ENCODE peak calls at places on chromosomes 13 and 19, in nine cellular contexts. T, X, K, V, C, O, Q, S and F are unnamed samples.

GRCh38 chr13:109761695-109762094 is 24.7 kb downstream of the IRS2 start:
- DNase-seq in O (peak; percentile 82), X (no peak), C (no peak), Q (no peak), V (no peak), S (no peak), K (no peak), T (no peak), F (no peak)

GRCh38 chr13:77779461-77780272 is 82.2 kb downstream of the SLAIN1 start:
- DNase-seq in C (no peak), X (no peak), Q (peak; percentile 45), K (no peak), O (peak; percentile 4), S (peak; percentile 66), V (peak; percentile 15), T (peak; percentile 62), F (peak; percentile 71)

GRCh38 chr19:45848922-45849321 is 14.0 kb downstream of the SYMPK start:
- DNase-seq in C (no peak), T (no peak), K (no peak), V (no peak), S (no peak), O (no peak), X (no peak), Q (no peak), F (no peak)

GRCh38 chr19:3440082-3440481 is 40.2 kb downstream of the SMIM24 start:
- DNase-seq in O (no peak), C (peak; percentile 15), S (no peak), X (peak; percentile 82), T (peak; percentile 2), Q (peak; percentile 82), K (no peak), V (peak; percentile 71), F (no peak)

GRCh38 chr13:61774903-61775302 is 359.3 kb upstream of the PCDH20 start:
- DNase-seq in T (no peak), C (no peak), O (no peak), Q (no peak), V (no peak), K (no peak), X (no peak), S (no peak), F (no peak)

GRCh38 chr19:54094601-54095000 is 6.0 kb downstream of the OSCAR start:
- DNase-seq in K (no peak), S (no peak), C (no peak), X (no peak), V (no peak), Q (no peak), O (no peak), T (no peak), F (no peak)

GRCh38 chr13:21014666-21015170 is 46.7 kb downstream of the LATS2 start:
- DNase-seq in X (peak; percentile 92), O (no peak), C (no peak), T (no peak), S (no peak), V (no peak), Q (no peak), K (no peak), F (no peak)

GRCh38 chr13:34300559-34300958 is 482.6 kb downstream of the RFC3 start:
- DNase-seq in C (no peak), X (no peak), K (no peak), T (no peak), S (no peak), V (no peak), O (no peak), Q (no peak), F (no peak)

GRCh38 chr19:38224014-38224862 is at the start of gene DPF1:
- DNase-seq in C (peak; percentile 33), K (no peak), S (peak; percentile 85), X (no peak), O (peak; percentile 54), T (peak; percentile 29), Q (peak; percentile 97), V (peak; percentile 73), F (peak; percentile 74)

GRCh38 chr13:75766636-75767035 is 130.5 kb downstream of the LMO7 start:
- DNase-seq in V (no peak), T (no peak), Q (no peak), K (no peak), S (no peak), C (no peak), O (no peak), X (no peak), F (no peak)

GRCh38 chr13:28349901-28350654 is 144.8 kb downstream of the FLT1 start:
- DNase-seq in Q (no peak), K (no peak), X (no peak), S (no peak), V (no peak), O (no peak), C (no peak), T (no peak), F (no peak)

GRCh38 chr19:51573331-51573730 is 2.2 kb downstream of the ZNF175 start:
- DNase-seq in X (no peak), C (no peak), K (no peak), Q (no peak), S (no peak), V (no peak), T (no peak), O (no peak), F (no peak)

GRCh38 chr13:79621449-79621848 is 140.5 kb downstream of the NDFIP2 start:
- DNase-seq in K (no peak), O (no peak), C (no peak), Q (no peak), S (no peak), X (no peak), V (no peak), T (no peak), F (no peak)

GRCh38 chr13:86906458-86906857 is 764.7 kb upstream of the SLITRK5 start:
- DNase-seq in K (no peak), O (no peak), Q (no peak), C (no peak), T (no peak), S (no peak), X (no peak), V (no peak), F (no peak)

GRCh38 chr19:4896372-4896771 is 6.3 kb downstream of the ARRDC5 start:
- DNase-seq in C (no peak), S (no peak), Q (no peak), V (no peak), K (no peak), O (no peak), T (no peak), X (peak; percentile 77), F (no peak)

GRCh38 chr19:33508009-33508408 is 13.6 kb downstream of the PEPD start:
- DNase-seq in C (no peak), V (no peak), X (no peak), Q (no peak), O (no peak), K (no peak), S (no peak), T (no peak), F (no peak)

GRCh38 chr19:35123573-35123972 is 8.0 kb downstream of the FXYD3 start:
- DNase-seq in S (no peak), V (no peak), T (peak; percentile 39), Q (no peak), K (no peak), C (no peak), O (no peak), X (peak; percentile 88), F (no peak)

GRCh38 chr19:1923319-1923718 is 17.7 kb upstream of the CSNK1G2 start:
- DNase-seq in O (no peak), T (no peak), C (no peak), V (no peak), S (no peak), Q (peak; percentile 66), K (no peak), X (no peak), F (no peak)

GRCh38 chr19:35044317-35045117 is 3.0 kb downstream of the HPN start:
- DNase-seq in X (peak; percentile 82), S (peak; percentile 53), O (no peak), Q (peak; percentile 79), V (peak; percentile 75), K (no peak), T (peak; percentile 54), C (no peak), F (peak; percentile 21)

GRCh38 chr19:48826606-48827020 is 9.7 kb downstream of the HSD17B14 start:
- DNase-seq in T (no peak), X (no peak), S (no peak), V (no peak), Q (no peak), C (no peak), O (no peak), K (no peak), F (no peak)

GRCh38 chr13:43058318-43058674 is 34.9 kb downstream of the DNAJC15 start:
- DNase-seq in V (peak; percentile 42), T (no peak), Q (no peak), S (peak; percentile 96), K (no peak), C (no peak), X (no peak), O (peak; percentile 83), F (peak; percentile 94)

GRCh38 chr13:110285991-110286923 is 20.7 kb downstream of the COL4A1 start:
- DNase-seq in X (no peak), T (no peak), C (no peak), K (no peak), Q (no peak), O (no peak), S (no peak), V (no peak), F (no peak)

GRCh38 chr19:51327066-51327985 is 14.6 kb downstream of the VSIG10L start:
- DNase-seq in X (no peak), O (no peak), K (no peak), S (no peak), V (peak; percentile 73), T (no peak), C (no peak), Q (peak; percentile 89), F (no peak)

GRCh38 chr13:50345804-50346203 is 330.6 kb downstream of the KCNRG start:
- DNase-seq in X (no peak), K (no peak), C (no peak), O (no peak), Q (no peak), V (no peak), T (no peak), S (no peak), F (no peak)

GRCh38 chr13:30125422-30126073 is 181.8 kb downstream of the KATNAL1 start:
- DNase-seq in O (peak; percentile 82), Q (no peak), K (no peak), V (no peak), X (no peak), C (no peak), S (peak; percentile 55), T (no peak), F (no peak)

GRCh38 chr13:50476579-50476978 is 366.9 kb downstream of the DLEU7 start:
- DNase-seq in T (no peak), X (no peak), C (no peak), Q (no peak), V (no peak), O (no peak), S (no peak), K (no peak), F (no peak)

GRCh38 chr13:50156140-50156539 is 140.9 kb downstream of the KCNRG start:
- DNase-seq in O (no peak), S (no peak), K (no peak), C (no peak), V (no peak), Q (no peak), X (no peak), T (no peak), F (no peak)

GRCh38 chr13:51942189-51942588 is 69.1 kb downstream of the ATP7B start:
- DNase-seq in V (no peak), Q (no peak), X (no peak), K (no peak), T (no peak), S (peak; percentile 80), C (no peak), O (no peak), F (no peak)